ENCODE peak calls at places on chromosomes 6 and 20, in six cellular contexts. C is heart left ventricle; V is pancreas; G is CD8-positive, alpha-beta memory T cell; A is upper lobe of right lung; F is left ventricle myocardium inferior. X is an unnamed sample. For H3K36me3 and H3K4me1, the result is how much of the 10 kb centered on the place peaks cover.

GRCh38 chr6:6851059-6851658 is 256.6 kb upstream of the RREB1 start:
- DNase-seq in C (peak), V (peak), G (no peak), A (no peak), F (peak), X (peak)

GRCh38 chr6:165119231-165120020 is 190.0 kb downstream of the C6orf118 start:
- DNase-seq in C (no peak), V (no peak), G (no peak), A (no peak), F (no peak), X (no peak)

GRCh38 chr6:110826236-110827129 is 11.2 kb upstream of the CDK19 start:
- DNase-seq in C (no peak), V (no peak), G (no peak), A (peak), F (no peak), X (peak)

GRCh38 chr6:169955796-169956493 is 204.5 kb downstream of the ERMARD start:
- DNase-seq in C (no peak), V (no peak), G (no peak), A (peak), F (no peak), X (peak)

GRCh38 chr6:134882426-134883038 is 67.4 kb downstream of the ALDH8A1 start:
- DNase-seq in C (peak), V (peak), G (peak), A (no peak), F (peak), X (peak)

GRCh38 chr6:165580139-165580538 is 82.9 kb downstream of the PDE10A start:
- DNase-seq in C (no peak), V (no peak), G (no peak), A (no peak), F (no peak), X (no peak)

GRCh38 chr6:168154263-168154917 is 75.4 kb upstream of the FRMD1 start:
- DNase-seq in C (no peak), V (no peak), G (no peak), A (no peak), F (no peak), X (no peak)

GRCh38 chr20:51028616-51029263 is 5.8 kb upstream of the KCNG1 start:
- DNase-seq in C (no peak), V (no peak), G (no peak), A (no peak), F (no peak), X (no peak)

GRCh38 chr6:11374036-11375010 is 141.9 kb upstream of the NEDD9 start:
- DNase-seq in C (no peak), V (no peak), G (no peak), A (no peak), F (no peak), X (no peak)

DNA sequence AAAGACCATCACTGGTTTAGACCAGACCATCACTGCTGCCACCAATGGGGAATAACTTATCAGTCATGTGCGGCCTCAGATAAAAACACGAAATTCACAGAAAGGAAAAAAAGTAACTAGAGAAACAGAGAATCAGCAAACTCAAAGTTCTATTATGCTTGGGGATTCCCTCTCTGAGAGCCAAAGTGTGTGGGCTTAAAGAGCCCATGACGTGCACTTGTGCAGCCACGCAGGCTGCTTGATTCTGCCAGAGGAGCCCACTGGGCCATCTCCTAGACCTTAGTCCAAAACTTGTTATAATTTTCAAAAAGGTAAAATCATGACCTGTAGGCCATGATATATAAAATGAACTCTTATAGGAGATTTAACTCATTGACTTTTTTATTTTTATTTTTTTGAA is 15.2 kb downstream of the RAB44 start:
- DNase-seq in C (no peak), V (no peak), G (no peak), A (no peak), F (no peak), X (no peak)
- H3K36me3 ChIP-seq in C (under half), V (under half), G (under half), A (under half), F (under half), X (under half)

GRCh38 chr6:166599158-166599557 is 12.7 kb upstream of the RAMACL start:
- DNase-seq in C (no peak), V (no peak), G (no peak), A (no peak), F (no peak), X (no peak)
- H3K4me1 ChIP-seq in C (under half), V (under half), G (under half), A (under half), F (half or more), X (under half)

GRCh38 chr20:31770243-31770642 is 31.2 kb downstream of the TPX2 start:
- DNase-seq in C (no peak), V (no peak), G (peak), A (no peak), F (no peak), X (no peak)

GRCh38 chr20:31769681-31770080 is 30.6 kb downstream of the TPX2 start:
- DNase-seq in C (no peak), V (no peak), G (no peak), A (no peak), F (no peak), X (no peak)

GRCh38 chr20:31774408-31774807 is 35.3 kb downstream of the TPX2 start:
- DNase-seq in C (no peak), V (no peak), G (no peak), A (no peak), F (no peak), X (no peak)
- H3K36me3 ChIP-seq in C (under half), V (under half), G (under half), A (under half), F (under half), X (under half)

GRCh38 chr20:1735417-1736089 is 78.0 kb upstream of the SIRPG start:
- DNase-seq in C (no peak), V (peak), G (no peak), A (no peak), F (no peak), X (peak)

GRCh38 chr20:1734269-1734858 is 76.8 kb upstream of the SIRPG start:
- DNase-seq in C (no peak), V (no peak), G (peak), A (no peak), F (no peak), X (no peak)

GRCh38 chr20:1741309-1742048 is 83.9 kb upstream of the SIRPG start:
- DNase-seq in C (no peak), V (no peak), G (no peak), A (no peak), F (no peak), X (no peak)

GRCh38 chr20:1737134-1737533 is 79.6 kb upstream of the SIRPG start:
- DNase-seq in C (no peak), V (no peak), G (no peak), A (no peak), F (no peak), X (no peak)
- H3K4me1 ChIP-seq in C (under half), V (under half), G (under half), A (under half), F (under half), X (under half)

DNA sequence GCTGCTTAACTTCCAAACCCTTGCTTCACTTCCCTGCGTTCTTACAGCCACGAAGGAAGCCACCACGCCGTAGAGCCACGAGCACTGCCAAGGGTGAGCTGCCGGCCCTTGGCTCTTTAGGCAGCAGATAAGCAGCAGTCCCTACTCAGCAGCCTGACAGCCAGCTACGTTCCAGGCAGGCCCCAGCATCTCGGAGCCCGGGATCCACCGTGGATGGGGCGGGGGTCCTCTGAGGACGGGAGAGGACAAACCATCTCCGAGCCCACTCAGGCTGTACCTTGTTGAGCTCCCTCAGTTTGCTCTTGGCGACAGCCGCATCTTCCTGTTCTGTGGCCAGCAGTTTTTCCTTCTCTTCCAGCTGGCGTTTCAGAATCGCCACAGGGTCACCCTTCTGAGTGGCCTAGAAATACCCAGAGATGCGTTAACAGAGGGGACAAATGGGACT is 40.5 kb downstream of the RRBP1 start:
- DNase-seq in C (no peak), V (peak), G (no peak), A (no peak), F (peak), X (peak)
- H3K36me3 ChIP-seq in C (under half), V (under half), G (under half), A (half or more), F (under half), X (under half)

GRCh38 chr6:106730672-106731071 is 101.3 kb downstream of the QRSL1 start:
- DNase-seq in C (no peak), V (no peak), G (no peak), A (no peak), F (no peak), X (no peak)
- H3K4me1 ChIP-seq in C (under half), V (under half), G (under half), A (under half), F (under half), X (under half)

GRCh38 chr20:2465100-2465499 is 5.5 kb downstream of the SNRPB start:
- DNase-seq in C (no peak), V (no peak), G (no peak), A (no peak), F (no peak), X (no peak)
- H3K36me3 ChIP-seq in C (half or more), V (under half), G (half or more), A (half or more), F (half or more), X (under half)

GRCh38 chr20:44170796-44171410 is 16.1 kb downstream of the JPH2 start:
- DNase-seq in C (no peak), V (no peak), G (no peak), A (no peak), F (no peak), X (no peak)
- H3K4me1 ChIP-seq in C (under half), V (under half), G (under half), A (under half), F (half or more), X (under half)

X was measured in aorta.